ENCODE peak calls at places on chromosomes 3 and 15, in four cellular contexts. L, S, U and A are unnamed samples.

GRCh38 chr3:107992976-107993684 is 97.7 kb downstream of the CD47 start:
- DNase-seq in U (peak), S (no peak), L (peak), A (no peak)

GRCh38 chr3:136249091-136249490 is 1.0 kb upstream of the PCCB start:
- DNase-seq in L (no peak), U (no peak), S (no peak), A (no peak)

GRCh38 chr15:65916041-65916663 is 46.9 kb downstream of the RAB11A start:
- DNase-seq in U (no peak), S (no peak), L (no peak), A (no peak)

GRCh38 chr3:27138562-27138961 is 230.6 kb downstream of the NEK10 start:
- DNase-seq in S (no peak), L (no peak), U (no peak), A (no peak)

GRCh38 chr3:179446501-179446900 is 4.8 kb downstream of the GNB4 start:
- DNase-seq in U (no peak), L (peak), S (no peak), A (no peak)

GRCh38 chr15:25767356-25768151 is 95.6 kb downstream of the ATP10A start:
- DNase-seq in L (no peak), S (no peak), U (no peak), A (no peak)

GRCh38 chr15:88309363-88309762 is 52.8 kb upstream of the NTRK3 start:
- DNase-seq in L (no peak), U (no peak), S (no peak), A (no peak)

GRCh38 chr3:7423995-7424394 is 563.1 kb downstream of the GRM7 start:
- DNase-seq in L (no peak), U (no peak), S (no peak), A (no peak)

GRCh38 chr3:167913218-167913902 is 177.8 kb downstream of the SERPINI1 start:
- DNase-seq in L (peak), U (no peak), S (peak), A (no peak)

GRCh38 chr3:179244874-179245273 is 6.0 kb downstream of the KCNMB3 start:
- DNase-seq in S (no peak), U (no peak), L (no peak), A (no peak)

GRCh38 chr15:96219681-96220080 is 110.8 kb upstream of the NR2F2 start:
- DNase-seq in L (no peak), U (no peak), S (no peak), A (no peak)

GRCh38 chr3:127629462-127630403 is 748 bp downstream of the PODXL2 start:
- DNase-seq in L (no peak), S (peak), U (no peak), A (no peak)

GRCh38 chr3:194133661-194134230 is 2.2 kb upstream of the HES1 start:
- DNase-seq in U (peak), L (peak), S (no peak), A (peak)

GRCh38 chr3:11900844-11901243 is 54.2 kb upstream of the TAMM41 start:
- DNase-seq in L (no peak), S (no peak), U (no peak), A (no peak)

GRCh38 chr3:25823314-25823713 is 33.4 kb downstream of the OXSM start:
- DNase-seq in L (no peak), U (no peak), S (no peak), A (no peak)

GRCh38 chr3:42122261-42123011 is 31.3 kb downstream of the TRAK1 start:
- DNase-seq in S (no peak), U (no peak), L (no peak), A (no peak)

GRCh38 chr3:78721771-78722543 is 1045.8 kb downstream of the ROBO1 start:
- DNase-seq in L (no peak), U (no peak), S (no peak), A (no peak)

GRCh38 chr3:12824299-12824698 is 17.1 kb downstream of the RPL32 start:
- DNase-seq in S (no peak), U (no peak), L (no peak), A (no peak)

GRCh38 chr3:8970971-8971589 is 7.8 kb upstream of the RAD18 start:
- DNase-seq in U (no peak), L (peak), S (peak), A (no peak)

GRCh38 chr3:98713984-98714383 is 49.2 kb upstream of the ST3GAL6 start:
- DNase-seq in S (no peak), L (no peak), U (no peak), A (no peak)

GRCh38 chr3:64621275-64621674 is 66.5 kb downstream of the ADAMTS9 start:
- DNase-seq in L (no peak), U (no peak), S (no peak), A (no peak)

GRCh38 chr15:76327191-76328105 is 9.1 kb upstream of the ISL2 start:
- DNase-seq in S (no peak), U (no peak), L (peak), A (no peak)

GRCh38 chr15:49270541-49271421 is 100.7 kb downstream of the GALK2 start:
- DNase-seq in S (no peak), L (peak), U (peak), A (no peak)

GRCh38 chr3:131221731-131222130 is 159.8 kb upstream of the NUDT16 start:
- DNase-seq in S (no peak), U (no peak), L (peak), A (no peak)

GRCh38 chr3:29605845-29606244 is 325.0 kb downstream of the RBMS3 start:
- DNase-seq in S (no peak), U (no peak), L (peak), A (no peak)

GRCh38 chr15:49300856-49301255 is 122.2 kb upstream of the FGF7 start:
- DNase-seq in U (no peak), S (no peak), L (no peak), A (no peak)

GRCh38 chr15:92053727-92054316 is 200.3 kb downstream of the SLCO3A1 start:
- DNase-seq in L (no peak), S (no peak), U (no peak), A (no peak)

GRCh38 chr3:159762238-159762637 is 226.4 kb upstream of the IL12A start:
- DNase-seq in L (peak), S (no peak), U (no peak), A (no peak)

GRCh38 chr15:99443768-99444446 is 121.9 kb upstream of the MEF2A start:
- DNase-seq in S (no peak), U (peak), L (no peak), A (no peak)

GRCh38 chr15:74779162-74779648 is 2.7 kb upstream of the CSK start:
- DNase-seq in U (no peak), S (no peak), L (no peak), A (no peak)

GRCh38 chr15:58864602-58865419 is 68.7 kb downstream of the SLTM start:
- DNase-seq in U (peak), S (no peak), L (no peak), A (peak)

GRCh38 chr3:45137656-45138181 is 8.5 kb downstream of the CDCP1 start:
- DNase-seq in L (no peak), S (no peak), U (no peak), A (no peak)

GRCh38 chr15:78635346-78635745 is 5.7 kb downstream of the CHRNB4 start:
- DNase-seq in U (no peak), L (no peak), S (no peak), A (no peak)

GRCh38 chr3:171088984-171089754 is 62.6 kb upstream of the SLC2A2 start:
- DNase-seq in U (no peak), L (peak), S (no peak), A (no peak)

GRCh38 chr3:194761384-194761783 is 75.7 kb downstream of the FAM43A start:
- DNase-seq in S (no peak), U (no peak), L (no peak), A (no peak)

GRCh38 chr3:159634414-159634813 is 354.2 kb upstream of the IL12A start:
- DNase-seq in L (peak), U (no peak), S (no peak), A (no peak)

GRCh38 chr3:197422506-197422905 is 124.1 kb upstream of the DLG1 start:
- DNase-seq in L (no peak), U (no peak), S (no peak), A (no peak)

GRCh38 chr3:190260301-190260700 is 61.9 kb downstream of the CLDN1 start:
- DNase-seq in L (no peak), S (no peak), U (no peak), A (no peak)